ENCODE peak calls at places on chromosomes 11 and 22, in ten cellular contexts. A is lower lobe of right lung, J is coronary artery, I is Peyer's patch, M is H9, F is heart right ventricle, O is right lobe of liver, U is left ventricle myocardium inferior, L is transverse colon, G is K562. Y is an unnamed sample.

GRCh38 chr11:528166-528814 is 7.1 kb downstream of the HRAS start:
- DNase-seq in A (no peak), J (no peak), I (no peak), M (no peak), F (no peak), O (no peak), U (no peak), L (no peak), G (no peak), Y (peak; percentile 25)

GRCh38 chr22:39174498-39175120 is 22.1 kb upstream of the CBX7 start:
- DNase-seq in A (peak; percentile 81), J (peak; percentile 84), I (peak; percentile 87), M (peak; percentile 99), F (peak; percentile 82), O (peak; percentile 92), U (peak; percentile 77), L (peak; percentile 70), G (no peak), Y (no peak)

GRCh38 chr11:70883973-70884688 is 368.2 kb downstream of the SHANK2 start:
- DNase-seq in A (no peak), J (no peak), I (no peak), M (no peak), F (no peak), O (no peak), U (peak; percentile 37), L (no peak), G (no peak), Y (no peak)

GRCh38 chr11:69166186-69167115 is 10.7 kb downstream of the SMIM38 start:
- DNase-seq in A (no peak), J (no peak), I (no peak), M (peak; percentile 66), F (no peak), O (no peak), U (peak; percentile 30), L (no peak), G (peak; percentile 34), Y (no peak)

GRCh38 chr11:86502137-86502536 is 127.5 kb downstream of the CCDC81 start:
- DNase-seq in A (no peak), J (no peak), I (no peak), M (no peak), F (no peak), O (no peak), U (no peak), L (no peak), G (no peak), Y (no peak)

GRCh38 chr11:7555067-7555699 is 41.4 kb downstream of the PPFIBP2 start:
- DNase-seq in A (peak; percentile 61), J (peak; percentile 28), I (no peak), M (no peak), F (peak; percentile 75), O (peak; percentile 68), U (peak; percentile 76), L (peak; percentile 86), G (no peak), Y (peak; percentile 56)

GRCh38 chr11:126992804-126993111 is 7.8 kb downstream of the KIRREL3 start:
- DNase-seq in A (no peak), J (no peak), I (no peak), M (no peak), F (no peak), O (no peak), U (no peak), L (no peak), G (no peak), Y (no peak)

GRCh38 chr22:44741929-44742328 is 10.4 kb upstream of the ARHGAP8 start:
- DNase-seq in A (no peak), J (no peak), I (no peak), M (no peak), F (no peak), O (no peak), U (no peak), L (peak; percentile 48), G (no peak), Y (peak; percentile 5)

GRCh38 chr11:12206529-12206928 is 96.1 kb downstream of the MICAL2 start:
- DNase-seq in A (no peak), J (no peak), I (no peak), M (no peak), F (no peak), O (no peak), U (no peak), L (no peak), G (no peak), Y (no peak)

GRCh38 chr11:12210200-12210599 is 99.8 kb downstream of the MICAL2 start:
- DNase-seq in A (no peak), J (no peak), I (no peak), M (no peak), F (no peak), O (no peak), U (no peak), L (no peak), G (no peak), Y (no peak)

GRCh38 chr11:12211331-12212065 is 101.1 kb downstream of the MICAL2 start:
- DNase-seq in A (no peak), J (no peak), I (no peak), M (no peak), F (no peak), O (no peak), U (no peak), L (no peak), G (no peak), Y (no peak)

GRCh38 chr11:12207384-12208150 is 97.2 kb downstream of the MICAL2 start:
- DNase-seq in A (no peak), J (no peak), I (no peak), M (no peak), F (no peak), O (no peak), U (no peak), L (peak; percentile 60), G (no peak), Y (no peak)

GRCh38 chr11:12209096-12209495 is 98.7 kb downstream of the MICAL2 start:
- DNase-seq in A (no peak), J (no peak), I (no peak), M (no peak), F (no peak), O (no peak), U (no peak), L (no peak), G (no peak), Y (no peak)
- TF ChIP-seq CTCF in A (no peak), J (no peak), I (no peak), M (no peak), F (no peak), O (no peak), U (no peak), L (no peak), G (no peak), Y (no peak)

GRCh38 chr11:43557553-43558031 is 122.9 kb upstream of the HSD17B12 start:
- DNase-seq in A (no peak), J (no peak), I (no peak), M (peak; percentile 53), F (no peak), O (no peak), U (no peak), L (no peak), G (no peak), Y (no peak)
- H3K27ac ChIP-seq in A (no peak overlapping the region), J (no peak overlapping the region), I (no peak overlapping the region), M (no peak overlapping the region), F (no peak overlapping the region), O (no peak overlapping the region), U (no peak overlapping the region), L (no peak overlapping the region), G (no peak overlapping the region), Y (no peak overlapping the region)

GRCh38 chr11:19803506-19803998 is 90.9 kb downstream of the NAV2 start:
- DNase-seq in A (no peak), J (no peak), I (no peak), M (no peak), F (no peak), O (no peak), U (no peak), L (peak; percentile 69), G (no peak), Y (no peak)

GRCh38 chr11:19795082-19795481 is 82.4 kb downstream of the NAV2 start:
- DNase-seq in A (no peak), J (no peak), I (no peak), M (no peak), F (no peak), O (no peak), U (no peak), L (no peak), G (no peak), Y (no peak)

GRCh38 chr11:19800714-19801519 is 88.3 kb downstream of the NAV2 start:
- DNase-seq in A (no peak), J (no peak), I (no peak), M (peak; percentile 50), F (no peak), O (no peak), U (no peak), L (no peak), G (no peak), Y (no peak)

GRCh38 chr11:19802773-19803293 is 90.2 kb downstream of the NAV2 start:
- DNase-seq in A (no peak), J (no peak), I (no peak), M (no peak), F (no peak), O (no peak), U (no peak), L (no peak), G (no peak), Y (no peak)

GRCh38 chr11:19800162-19800561 is 87.5 kb downstream of the NAV2 start:
- DNase-seq in A (no peak), J (no peak), I (no peak), M (no peak), F (no peak), O (no peak), U (no peak), L (no peak), G (no peak), Y (no peak)
- TF ChIP-seq CTCF in A (peak; percentile 8), J (no peak), I (no peak), M (peak; percentile 62), F (peak; percentile 15), O (no peak), U (peak; percentile 41), L (no peak), G (peak; percentile 18), Y (no peak)

DNA sequence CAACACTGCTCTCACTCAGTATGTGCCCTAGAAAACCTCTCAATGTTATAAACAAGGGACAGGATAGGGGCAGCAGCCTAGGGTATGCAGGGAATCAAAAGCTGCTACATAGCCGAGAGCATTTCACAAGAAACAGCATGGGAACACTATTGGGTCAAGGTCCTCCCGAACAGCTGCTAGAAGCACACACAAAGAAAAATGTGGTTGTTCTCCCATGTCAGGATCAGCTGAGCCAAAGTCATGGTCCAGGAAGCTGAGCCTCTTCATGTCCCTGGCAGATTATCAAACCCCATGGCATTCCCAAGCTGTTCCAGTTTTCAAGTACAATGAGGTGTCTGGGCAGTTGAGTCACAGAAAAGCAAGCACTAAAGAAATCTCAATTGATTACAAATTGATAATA is 21.0 kb upstream of the GDPD4 start:
- DNase-seq in A (no peak), J (no peak), I (no peak), M (no peak), F (no peak), O (no peak), U (no peak), L (no peak), G (no peak), Y (no peak)
- H3K27ac ChIP-seq in A (no peak overlapping the region), J (no peak overlapping the region), I (no peak overlapping the region), M (no peak overlapping the region), F (no peak overlapping the region), O (no peak overlapping the region), U (no peak overlapping the region), L (no peak overlapping the region), G (no peak overlapping the region), Y (no peak overlapping the region)